ENCODE peak calls at places on chromosomes 6 and 20, in five cellular contexts. R is AG09309; G is activated CD4-positive, alpha-beta T cell treated with anti-CD3 and anti-CD28 coated beads for 36 hours; M is GM10248; I is progenitor cell of endocrine pancreas. J is an unnamed sample.

GRCh38 chr6:69668916-69669315 is 127.9 kb downstream of the LMBRD1 start:
- DNase-seq in M (no peak), I (no peak), R (no peak), G (no peak), J (no peak)

GRCh38 chr20:64101731-64102621 is 5.4 kb downstream of the NPBWR2 start:
- DNase-seq in I (peak; percentile 64), G (peak; percentile 85), M (peak; percentile 85), R (no peak), J (no peak)

GRCh38 chr20:36572701-36573102 is 695 bp upstream of the TGIF2 start:
- DNase-seq in R (no peak), G (peak; percentile 88), I (peak; percentile 22), M (peak; percentile 56), J (no peak)

GRCh38 chr6:145360865-145361264 is 374.5 kb downstream of the EPM2A start:
- DNase-seq in G (no peak), I (no peak), R (no peak), M (no peak), J (no peak)

GRCh38 chr6:11043552-11043960 is 549 bp downstream of the ELOVL2 start:
- DNase-seq in R (no peak), G (no peak), M (peak; percentile 26), I (no peak), J (no peak)

GRCh38 chr6:126720326-126720725 is 380.4 kb downstream of the CENPW start:
- DNase-seq in G (no peak), M (no peak), R (peak; percentile 7), I (no peak), J (no peak)

GRCh38 chr6:156720739-156721714 is 56.2 kb upstream of the ARID1B start:
- DNase-seq in I (no peak), R (no peak), G (no peak), M (peak; percentile 52), J (no peak)

GRCh38 chr6:154995241-154996162 is at the start of gene TIAM2:
- DNase-seq in I (peak; percentile 39), G (peak; percentile 59), M (peak; percentile 38), R (no peak), J (no peak)

GRCh38 chr6:112199001-112199403 is 55.4 kb downstream of the LAMA4 start:
- DNase-seq in G (no peak), M (no peak), R (no peak), I (no peak), J (no peak)

GRCh38 chr6:168171673-168172352 is 92.8 kb upstream of the FRMD1 start:
- DNase-seq in R (no peak), G (no peak), M (no peak), I (no peak), J (no peak)

GRCh38 chr20:44549123-44549522 is 27.3 kb upstream of the SERINC3 start:
- DNase-seq in I (no peak), G (no peak), R (no peak), M (no peak), J (no peak)

J was measured in ascending aorta.